ENCODE peak calls at places on chromosome 5, in seven cellular contexts. P is HCT116, E is K562, K is GM12878, U is SK-N-SH, S is HepG2, A is H1. G is an unnamed sample.

GRCh38 chr5:132437604-132438275 is 52.8 kb downstream of the IRF1 start:
- DNase-seq in K (no peak), U (no peak), P (no peak), E (peak; percentile 90), A (no peak), S (no peak), G (no peak)

GRCh38 chr5:98349251-98349989 is 424.0 kb upstream of the RGMB start:
- DNase-seq in K (no peak), E (peak; percentile 21), U (no peak), A (peak; percentile 47), S (peak; percentile 4), P (peak; percentile 8), G (peak; percentile 59)

GRCh38 chr5:10527281-10527950 is 36.5 kb upstream of the ANKRD33B start:
- DNase-seq in U (no peak), E (no peak), A (no peak), P (no peak), K (no peak), S (no peak), G (no peak)

GRCh38 chr5:80741015-80741414 is 86.2 kb upstream of the DHFR start:
- DNase-seq in U (no peak), A (no peak), K (no peak), E (no peak), S (no peak), P (no peak), G (no peak)

GRCh38 chr5:40227366-40227765 is 452.3 kb upstream of the PTGER4 start:
- DNase-seq in P (no peak), U (no peak), S (no peak), A (no peak), K (no peak), E (no peak), G (no peak)

GRCh38 chr5:117054808-117055398 is 480.3 kb upstream of the SEMA6A start:
- DNase-seq in P (no peak), K (no peak), A (no peak), U (no peak), S (no peak), E (no peak), G (no peak)

GRCh38 chr5:112419596-112420110 is 576 bp upstream of the EPB41L4A start:
- DNase-seq in A (peak; percentile 78), S (no peak), U (peak; percentile 77), E (peak; percentile 37), P (peak; percentile 13), K (no peak), G (peak; percentile 81)

GRCh38 chr5:425714-426113 is 17.3 kb upstream of the EXOC3 start:
- DNase-seq in E (no peak), S (no peak), K (no peak), U (no peak), P (no peak), A (no peak), G (peak; percentile 75)

GRCh38 chr5:135644196-135644766 is 65.5 kb upstream of the CXCL14 start:
- DNase-seq in U (peak; percentile 17), S (no peak), P (no peak), E (no peak), A (no peak), K (no peak), G (no peak)

GRCh38 chr5:135644816-135645215 is 66.0 kb upstream of the CXCL14 start:
- DNase-seq in U (no peak), A (no peak), S (no peak), K (no peak), E (no peak), P (no peak), G (no peak)

GRCh38 chr5:135642934-135643333 is 64.1 kb upstream of the CXCL14 start:
- DNase-seq in P (no peak), E (no peak), S (no peak), K (no peak), U (no peak), A (no peak), G (no peak)

GRCh38 chr5:135642179-135642505 is 63.4 kb upstream of the CXCL14 start:
- DNase-seq in K (no peak), P (no peak), A (peak; percentile 1), S (no peak), U (no peak), E (no peak), G (no peak)

DNA sequence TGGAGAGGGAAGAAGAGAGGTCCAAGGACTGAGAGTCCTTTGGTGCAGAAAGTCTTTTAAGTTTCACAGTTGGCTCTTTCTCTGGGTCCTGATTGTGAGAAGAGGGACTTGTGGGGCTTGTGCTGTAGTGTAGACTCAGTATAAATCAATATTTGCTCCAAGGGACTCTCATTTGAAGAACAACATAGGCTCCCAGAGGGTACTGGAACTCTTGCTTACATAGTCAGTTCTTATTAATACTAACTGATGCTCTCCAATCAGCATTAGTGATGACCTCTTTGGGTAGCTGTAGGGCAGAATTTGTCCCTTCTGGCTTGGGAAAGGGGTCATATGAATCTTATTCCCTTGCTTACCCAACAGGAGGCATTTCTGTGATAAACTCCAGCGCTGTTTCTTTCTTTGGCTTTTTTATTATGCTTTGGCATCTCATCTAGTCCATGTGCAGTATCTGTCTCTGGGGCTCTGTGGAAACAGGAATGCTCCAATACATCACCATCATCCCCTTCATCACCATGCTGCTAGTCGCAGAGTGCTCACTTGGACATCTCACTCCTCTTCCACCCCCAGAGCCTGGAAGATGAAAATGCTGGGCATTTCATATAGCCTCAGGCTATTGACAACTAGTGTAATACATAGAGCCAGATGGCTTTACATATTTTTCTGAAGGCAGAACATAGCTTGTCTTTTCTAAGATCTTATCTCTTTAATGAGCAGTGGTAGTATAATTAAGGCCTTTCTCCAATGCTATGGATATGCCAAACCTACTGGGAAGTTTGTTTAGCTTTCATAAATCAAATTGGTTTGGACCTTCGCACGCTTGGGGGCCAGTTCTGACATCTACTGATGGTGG is 62.8 kb upstream of the CXCL14 start:
- DNase-seq in A (peak; percentile 8), S (no peak), K (no peak), E (no peak), P (no peak), U (no peak), G (no peak)
- TF ChIP-seq JUND in A (no peak), S (no peak), K (no peak), E (no peak), P (no peak), U (no peak), G (peak; percentile 65)

GRCh38 chr5:154647760-154648143 is 107.4 kb upstream of the LARP1 start:
- DNase-seq in K (no peak), E (no peak), A (no peak), P (no peak), U (no peak), S (no peak), G (no peak)

GRCh38 chr5:154648229-154648628 is 106.9 kb upstream of the LARP1 start:
- DNase-seq in U (no peak), K (no peak), A (no peak), P (no peak), E (no peak), S (no peak), G (no peak)

GRCh38 chr5:154646841-154647759 is 108.1 kb upstream of the LARP1 start:
- DNase-seq in P (no peak), A (peak; percentile 73), E (peak; percentile 86), U (no peak), K (no peak), S (peak; percentile 83), G (no peak)

GRCh38 chr5:154644745-154645411 is 110.3 kb upstream of the LARP1 start:
- DNase-seq in K (no peak), S (peak; percentile 76), P (no peak), E (no peak), U (no peak), A (no peak), G (no peak)

GRCh38 chr5:154648706-154649105 is 106.5 kb upstream of the LARP1 start:
- DNase-seq in K (no peak), A (no peak), P (no peak), E (peak; percentile 83), S (no peak), U (no peak), G (no peak)
- TF ChIP-seq JUND in K (no peak), A (no peak), P (no peak), E (peak; percentile 77), S (no peak), U (no peak), G (no peak)

GRCh38 chr5:135008981-135009735 is 24.9 kb downstream of the PITX1 start:
- DNase-seq in P (no peak), S (no peak), A (no peak), K (no peak), U (peak; percentile 3), E (no peak), G (no peak)

GRCh38 chr5:135011355-135012032 is 22.5 kb downstream of the PITX1 start:
- DNase-seq in P (no peak), K (no peak), S (no peak), A (no peak), E (no peak), U (peak; percentile 7), G (no peak)

GRCh38 chr5:135009736-135010501 is 24.1 kb downstream of the PITX1 start:
- DNase-seq in K (no peak), U (peak; percentile 9), A (no peak), P (no peak), E (no peak), S (no peak), G (no peak)

GRCh38 chr5:135012033-135012588 is 21.9 kb downstream of the PITX1 start:
- DNase-seq in S (no peak), E (no peak), K (no peak), A (no peak), U (peak; percentile 6), P (no peak), G (no peak)

DNA sequence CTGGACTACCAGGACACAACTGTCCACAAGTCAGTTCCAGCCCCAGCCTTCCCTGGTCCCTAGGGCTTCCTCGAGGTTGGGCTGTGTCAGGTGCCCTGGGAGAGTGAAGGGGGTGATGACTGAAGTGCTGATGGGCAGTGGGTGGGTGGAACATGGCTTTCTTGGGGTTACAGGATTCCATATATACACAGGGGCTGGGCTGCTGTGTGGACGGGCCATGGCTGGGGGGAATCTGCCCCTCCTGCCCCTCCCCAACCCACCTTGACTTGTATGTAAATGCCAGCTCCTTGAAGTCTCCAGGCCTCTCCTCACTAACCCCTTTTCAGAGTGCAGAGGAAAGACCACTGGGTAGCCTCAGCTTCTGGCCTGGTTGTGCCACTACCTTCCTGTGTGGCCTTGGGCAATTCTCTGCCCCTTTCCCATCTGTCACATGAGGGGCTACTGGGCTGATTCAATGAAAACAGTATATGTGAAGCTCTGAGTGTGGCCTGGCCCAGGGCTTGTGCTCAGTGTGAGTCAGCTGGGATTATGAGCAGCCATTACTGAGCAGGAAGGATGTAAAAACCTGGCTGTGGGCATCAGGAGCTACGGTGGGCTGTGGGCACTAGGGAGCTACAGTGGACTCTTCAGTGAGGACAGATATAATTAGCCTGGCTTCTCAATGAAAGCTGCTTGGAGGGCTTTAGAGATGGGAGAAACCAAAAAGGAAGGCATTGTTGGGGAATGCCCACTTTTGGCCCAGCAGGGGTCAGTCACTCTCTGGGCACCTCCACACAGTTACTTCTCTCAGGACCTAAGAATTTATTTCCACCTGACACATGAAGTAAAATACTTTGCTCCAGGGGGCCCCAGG is 23.3 kb downstream of the PITX1 start:
- DNase-seq in K (no peak), S (peak; percentile 18), E (no peak), U (peak; percentile 10), A (no peak), P (no peak), G (no peak)
- TF ChIP-seq JUND in K (no peak), S (no peak), E (no peak), U (no peak), A (no peak), P (no peak), G (no peak)

DNA sequence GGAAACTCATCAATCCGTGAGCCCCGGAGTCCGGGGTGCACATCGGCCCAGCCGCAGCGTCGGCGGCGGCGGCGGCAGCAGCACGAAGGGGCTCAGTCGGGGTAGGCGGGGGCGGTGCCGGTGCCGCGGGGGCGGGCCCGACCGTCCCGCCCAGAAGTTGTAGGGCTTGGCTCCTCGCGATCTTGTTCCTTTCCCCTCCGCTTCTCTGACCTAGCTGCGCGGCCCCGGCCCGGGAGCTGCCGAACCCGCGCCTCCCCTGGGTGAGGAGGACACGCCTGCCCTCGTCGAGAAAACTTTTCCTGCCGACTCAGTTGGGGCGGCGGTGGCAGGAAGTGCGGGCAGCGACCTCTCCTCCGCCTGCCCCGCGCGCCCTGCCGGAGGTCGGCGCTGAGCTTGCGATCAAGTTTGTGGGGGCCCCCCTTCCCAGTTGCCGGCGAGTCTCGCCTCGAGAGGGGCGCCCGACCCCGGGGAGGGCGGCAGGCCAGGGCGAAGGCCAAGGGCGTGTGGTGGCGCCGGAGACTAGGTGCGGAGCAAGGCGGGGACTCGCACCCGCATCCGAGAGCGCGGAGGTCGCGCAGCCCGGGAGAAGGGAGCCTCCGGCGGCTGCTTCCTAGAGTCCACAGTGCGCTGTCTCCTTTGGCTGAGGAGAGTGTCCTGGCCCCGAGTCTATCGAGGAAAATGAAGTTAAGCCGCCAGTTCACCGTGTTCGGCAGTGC is at the start of gene MAN2A1:
- DNase-seq in P (peak; percentile 22), A (peak; percentile 78), U (peak; percentile 81), S (peak; percentile 44), E (peak; percentile 82), K (no peak), G (peak; percentile 72)
- TF ChIP-seq JUND in P (no peak), A (no peak), U (no peak), S (no peak), E (no peak), K (no peak), G (no peak)